ENCODE peak calls at places on chromosomes 6 and 20, in seven cellular contexts. W is esophagus muscularis mucosa, K is epithelial cell of esophagus, A is Peyer's patch, F is AG09309, R is A549, H is hepatocyte. I is an unnamed sample.

GRCh38 chr6:37680668-37681067 is 17.0 kb downstream of the MDGA1 start:
- DNase-seq in W (no peak), K (no peak), A (no peak), F (no peak), R (no peak), H (no peak), I (no peak)

GRCh38 chr6:75334266-75335040 is 49.9 kb upstream of the TMEM30A start:
- DNase-seq in W (no peak), K (peak), A (no peak), F (peak), R (no peak), H (peak), I (no peak)

GRCh38 chr6:5151295-5151954 is 66.3 kb downstream of the PPP1R3G start:
- DNase-seq in W (no peak), K (no peak), A (no peak), F (no peak), R (no peak), H (no peak), I (peak)

GRCh38 chr6:49325901-49326300 is 137.2 kb downstream of the MMUT start:
- DNase-seq in W (no peak), K (peak), A (no peak), F (no peak), R (no peak), H (no peak), I (no peak)

GRCh38 chr20:9442858-9443257 is 71.5 kb upstream of the LAMP5 start:
- DNase-seq in W (no peak), K (no peak), A (no peak), F (no peak), R (no peak), H (peak), I (no peak)

GRCh38 chr6:144007455-144007778 is 642 bp downstream of the PLAGL1 start:
- DNase-seq in W (no peak), K (no peak), A (no peak), F (no peak), R (no peak), H (no peak), I (no peak)

GRCh38 chr6:137095651-137096238 is 51.0 kb upstream of the IL20RA start:
- DNase-seq in W (no peak), K (no peak), A (peak), F (no peak), R (no peak), H (no peak), I (no peak)

GRCh38 chr6:3712827-3713226 is 38.7 kb downstream of the PXDC1 start:
- DNase-seq in W (no peak), K (no peak), A (no peak), F (no peak), R (no peak), H (no peak), I (no peak)

GRCh38 chr20:58515240-58516212 is at the start of gene APCDD1L:
- DNase-seq in W (no peak), K (peak), A (no peak), F (no peak), R (no peak), H (no peak), I (peak)

GRCh38 chr20:41047975-41048305 is 19.3 kb downstream of the TOP1 start:
- DNase-seq in W (no peak), K (no peak), A (no peak), F (no peak), R (no peak), H (no peak), I (no peak)

GRCh38 chr20:51346686-51347485 is 195.6 kb downstream of the NFATC2 start:
- DNase-seq in W (no peak), K (peak), A (no peak), F (peak), R (peak), H (no peak), I (no peak)

DNA sequence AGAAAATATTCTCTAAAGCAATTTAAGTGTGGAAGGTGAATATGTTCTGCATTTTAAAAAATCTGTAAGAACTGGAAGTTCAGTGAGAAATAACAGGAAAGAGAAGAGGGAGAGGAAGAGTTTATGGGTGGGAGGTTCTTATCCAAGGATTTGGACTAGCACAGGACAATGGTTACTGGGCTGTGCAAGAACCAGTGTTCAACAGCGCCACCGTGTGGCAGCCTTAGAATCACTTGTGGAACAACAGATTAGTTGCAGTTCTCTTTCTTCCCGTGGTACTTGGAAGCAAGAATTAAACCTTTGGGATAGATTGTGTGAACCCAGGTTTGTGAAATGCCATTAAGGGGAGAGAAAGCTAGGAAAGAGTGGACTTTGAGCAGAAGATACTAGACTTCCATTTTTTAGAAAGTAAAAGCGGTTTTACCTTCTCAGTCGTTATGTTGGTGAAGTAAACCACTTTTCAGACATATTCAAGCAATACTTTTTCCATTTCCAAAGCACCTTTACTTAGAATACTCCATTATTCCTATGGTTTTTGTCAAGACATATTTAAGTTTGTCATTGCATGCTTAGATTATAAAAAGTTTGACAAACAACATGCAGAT is 436.7 kb downstream of the RNF144B start:
- DNase-seq in W (no peak), K (peak), A (no peak), F (no peak), R (no peak), H (peak), I (no peak)
- TF ChIP-seq CTCF in W (no peak), K (peak), A (peak), F (peak), R (peak), H (peak), I (no peak)

GRCh38 chr6:97114645-97115044 is 168.4 kb downstream of the MMS22L start:
- DNase-seq in W (no peak), K (no peak), A (no peak), F (no peak), R (no peak), H (no peak), I (no peak)

GRCh38 chr6:97123112-97123511 is 159.9 kb downstream of the MMS22L start:
- DNase-seq in W (no peak), K (no peak), A (no peak), F (no peak), R (no peak), H (no peak), I (no peak)

GRCh38 chr6:97120511-97120910 is 162.5 kb downstream of the MMS22L start:
- DNase-seq in W (no peak), K (no peak), A (no peak), F (no peak), R (no peak), H (no peak), I (no peak)
- TF ChIP-seq CTCF in W (no peak), K (no peak), A (no peak), F (no peak), R (no peak), H (no peak), I (no peak)

GRCh38 chr6:110250838-110251237 is 70.6 kb downstream of the CDC40 start:
- DNase-seq in W (no peak), K (no peak), A (no peak), F (no peak), R (no peak), H (no peak), I (no peak)
- TF ChIP-seq CTCF in W (no peak), K (no peak), A (no peak), F (no peak), R (no peak), H (no peak), I (no peak)

DNA sequence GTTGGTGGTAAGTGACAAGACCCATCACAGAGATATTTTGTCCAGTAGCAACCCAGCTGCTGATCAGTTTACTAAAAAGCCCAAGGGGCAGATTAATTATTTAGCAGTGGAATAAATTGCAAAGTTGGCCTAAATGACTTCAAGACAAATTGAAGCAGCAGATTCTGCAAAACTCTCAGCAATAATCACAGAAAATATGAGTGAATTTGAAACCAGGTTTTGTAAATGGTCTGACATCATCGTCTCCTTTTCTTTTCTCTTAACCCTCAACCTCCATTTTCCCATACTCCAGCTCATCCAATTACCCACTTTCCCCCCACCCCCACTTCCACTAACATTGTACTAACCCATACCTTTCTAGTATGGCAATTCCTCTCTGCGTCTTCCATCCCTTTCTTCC is 11.3 kb upstream of the PTPRK start:
- DNase-seq in W (no peak), K (no peak), A (no peak), F (no peak), R (no peak), H (no peak), I (no peak)
- TF ChIP-seq CTCF in W (no peak), K (no peak), A (no peak), F (no peak), R (no peak), H (no peak), I (no peak)

DNA sequence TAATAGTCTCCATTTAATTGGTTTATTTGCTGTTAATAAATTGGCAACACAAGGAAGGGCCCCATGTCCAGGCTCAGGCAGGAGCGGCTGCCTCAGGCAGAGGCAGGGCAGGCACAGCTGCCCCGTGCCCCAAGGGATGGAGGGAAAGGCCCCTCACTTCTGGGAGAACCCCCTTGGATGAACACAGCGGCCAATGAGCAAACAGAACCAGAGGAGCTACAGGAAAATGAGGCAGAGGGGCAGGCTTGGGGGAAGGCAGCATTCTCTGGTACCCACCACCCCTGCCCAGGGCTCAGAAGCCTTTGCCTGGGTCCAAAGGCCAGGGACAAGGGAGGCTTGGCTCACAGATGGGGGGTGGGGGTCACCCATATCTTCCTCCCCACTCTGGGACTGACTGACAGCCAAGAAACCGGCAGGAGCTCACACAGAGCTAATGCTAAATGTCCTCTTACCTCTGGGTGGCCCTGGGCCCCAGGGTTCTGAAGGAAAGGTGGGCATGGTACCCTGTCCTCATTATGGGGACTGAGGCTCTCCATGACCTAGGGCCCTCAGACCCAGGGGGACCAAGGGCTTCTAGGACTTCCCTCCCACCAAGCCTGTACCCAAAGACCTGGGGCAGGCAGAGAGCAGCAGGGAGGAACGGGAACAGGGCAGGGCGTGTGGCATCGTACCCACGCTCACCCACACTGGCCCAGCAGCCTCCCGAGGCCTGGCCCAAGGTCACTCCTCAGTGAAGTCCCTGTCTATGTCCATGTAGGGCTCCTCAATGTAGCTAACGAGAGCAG is 47.0 kb downstream of the MYH7B start:
- DNase-seq in W (no peak), K (no peak), A (no peak), F (no peak), R (no peak), H (no peak), I (no peak)
- TF ChIP-seq CTCF in W (no peak), K (no peak), A (no peak), F (no peak), R (no peak), H (no peak), I (no peak)

GRCh38 chr6:158807515-158808441 is 11.4 kb downstream of the EZR start:
- DNase-seq in W (no peak), K (no peak), A (no peak), F (no peak), R (no peak), H (no peak), I (no peak)
- TF ChIP-seq CTCF in W (no peak), K (no peak), A (no peak), F (no peak), R (no peak), H (no peak), I (no peak)

GRCh38 chr6:106913111-106913510 is 61.4 kb downstream of the CD24 start:
- DNase-seq in W (no peak), K (peak), A (no peak), F (no peak), R (no peak), H (peak), I (no peak)

GRCh38 chr6:106907754-106908153 is 66.8 kb downstream of the CD24 start:
- DNase-seq in W (no peak), K (peak), A (no peak), F (no peak), R (no peak), H (no peak), I (no peak)

GRCh38 chr6:106908386-106908840 is 66.1 kb downstream of the CD24 start:
- DNase-seq in W (no peak), K (peak), A (no peak), F (no peak), R (no peak), H (peak), I (no peak)

GRCh38 chr6:106913676-106914280 is 60.8 kb downstream of the CD24 start:
- DNase-seq in W (peak), K (peak), A (no peak), F (no peak), R (no peak), H (peak), I (no peak)

GRCh38 chr6:106910999-106911949 is 63.3 kb downstream of the CD24 start:
- DNase-seq in W (no peak), K (peak), A (no peak), F (no peak), R (no peak), H (no peak), I (no peak)
- TF ChIP-seq CTCF in W (no peak), K (peak), A (no peak), F (no peak), R (no peak), H (no peak), I (no peak)

GRCh38 chr20:50344232-50345071 is 153.8 kb downstream of the CEBPB start:
- DNase-seq in W (no peak), K (no peak), A (no peak), F (no peak), R (no peak), H (no peak), I (no peak)
- TF ChIP-seq CTCF in W (no peak), K (peak), A (no peak), F (peak), R (peak), H (no peak), I (no peak)

DNA sequence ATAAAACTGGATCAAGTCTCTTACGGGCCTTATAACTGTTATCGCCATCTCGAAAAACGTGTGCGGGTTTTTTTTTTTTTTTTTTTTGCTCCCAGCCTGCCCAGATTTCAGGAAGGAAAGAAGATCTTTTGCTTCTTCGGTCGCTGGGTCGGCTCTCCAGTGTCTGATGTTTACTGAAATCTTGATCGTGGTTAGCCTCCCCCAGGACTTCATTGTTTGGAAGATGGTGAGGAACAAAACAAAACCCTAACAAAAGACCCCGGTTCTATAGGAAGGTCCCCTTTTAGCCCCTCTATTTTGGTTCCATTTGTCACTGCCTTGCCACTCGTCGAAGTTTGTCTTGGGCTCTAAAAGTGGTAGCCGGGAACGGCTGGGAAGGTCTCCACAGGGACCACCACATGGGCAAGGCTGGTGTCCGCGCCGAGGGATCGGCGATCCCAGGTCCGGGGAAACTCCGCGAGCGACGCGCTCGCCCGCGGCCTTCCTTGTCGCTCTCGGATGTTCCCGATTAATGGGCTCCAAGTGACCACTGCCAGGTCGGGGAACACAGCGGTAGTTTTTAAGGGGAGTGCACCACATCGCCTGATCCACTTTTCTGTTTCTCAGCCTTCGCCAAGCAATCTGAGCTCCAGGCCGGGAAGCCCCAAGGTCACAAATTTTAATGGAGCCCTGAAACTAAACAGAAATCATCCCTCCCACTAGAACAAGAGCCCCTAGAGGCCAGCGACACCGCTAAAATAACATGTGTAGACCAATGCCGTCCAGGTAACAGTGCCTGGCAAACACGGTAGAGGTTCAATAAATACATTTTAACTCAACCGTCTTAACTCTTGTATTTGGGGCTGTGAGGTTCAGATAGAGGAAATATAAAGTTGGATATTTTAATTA is 27.0 kb downstream of the TRIM27 start:
- DNase-seq in W (no peak), K (peak), A (peak), F (no peak), R (peak), H (peak), I (no peak)
- TF ChIP-seq CTCF in W (peak), K (peak), A (peak), F (peak), R (peak), H (peak), I (no peak)